ENCODE peak calls at places on chromosomes 3 and 15, in six cellular contexts. T is IMR-90, I is mesenchymal stem cell, B is neuronal stem cell, M is H1, R is trophoblast cell. K is an unnamed sample.

GRCh38 chr3:171802601-171802956 is 7.7 kb downstream of the PLD1 start:
- DNase-seq in I (no peak), B (no peak), T (no peak), R (no peak), M (no peak), K (no peak)

GRCh38 chr3:88462241-88462640 is 312.5 kb downstream of the C3orf38 start:
- DNase-seq in M (no peak), I (peak), R (no peak), B (no peak), T (no peak), K (no peak)

GRCh38 chr3:98901032-98901464 is 447 bp downstream of the DCBLD2 start:
- DNase-seq in I (peak), M (peak), T (peak), R (no peak), B (peak), K (peak)

GRCh38 chr15:25512957-25513356 is 74.1 kb upstream of the UBE3A start:
- DNase-seq in R (no peak), I (no peak), B (no peak), T (no peak), M (no peak), K (no peak)

GRCh38 chr3:193943200-193943599 is 192.7 kb upstream of the HES1 start:
- DNase-seq in I (no peak), T (no peak), R (no peak), B (no peak), M (peak), K (peak)

GRCh38 chr3:184678317-184679055 is 33.4 kb downstream of the MAGEF1 start:
- DNase-seq in R (no peak), I (no peak), B (no peak), M (no peak), T (no peak), K (no peak)

GRCh38 chr3:81531846-81532245 is 229.6 kb downstream of the GBE1 start:
- DNase-seq in B (no peak), M (no peak), T (no peak), I (no peak), R (no peak), K (no peak)

GRCh38 chr3:50660386-50660785 is 14.3 kb upstream of the DOCK3 start:
- DNase-seq in R (no peak), B (no peak), M (no peak), T (no peak), I (no peak), K (no peak)

GRCh38 chr3:49998326-49998725 is 58.4 kb downstream of the RBM6 start:
- DNase-seq in M (no peak), T (peak), I (peak), B (no peak), R (no peak), K (no peak)

GRCh38 chr3:19891740-19892139 is 42.3 kb downstream of the EFHB start:
- DNase-seq in M (no peak), R (peak), B (no peak), I (peak), T (peak), K (no peak)

GRCh38 chr3:2921903-2922302 is 188.3 kb downstream of the IL5RA start:
- DNase-seq in M (no peak), I (peak), R (no peak), T (no peak), B (no peak), K (peak)

GRCh38 chr3:160193644-160194192 is 31.5 kb upstream of the C3orf80 start:
- DNase-seq in T (no peak), R (no peak), M (no peak), B (no peak), I (no peak), K (no peak)

GRCh38 chr15:78988361-78988911 is 43.6 kb upstream of the CTSH start:
- DNase-seq in I (peak), M (no peak), R (peak), B (no peak), T (peak), K (peak)

GRCh38 chr15:58309993-58310928 is 121.5 kb upstream of the LIPC start:
- DNase-seq in I (no peak), T (no peak), B (no peak), M (no peak), R (no peak), K (no peak)

GRCh38 chr3:108096506-108097325 is 5.9 kb upstream of the CD47 start:
- DNase-seq in I (no peak), R (no peak), T (no peak), M (no peak), B (no peak), K (no peak)

GRCh38 chr15:66879968-66880367 is 177.9 kb downstream of the SMAD6 start:
- DNase-seq in B (no peak), I (no peak), T (no peak), M (peak), R (no peak), K (no peak)

GRCh38 chr15:70249616-70250015 is 151.9 kb upstream of the TLE3 start:
- DNase-seq in B (no peak), T (no peak), R (no peak), I (no peak), M (no peak), K (no peak)

GRCh38 chr3:10189557-10190374 is 25.0 kb downstream of the IRAK2 start:
- DNase-seq in T (peak), B (no peak), R (no peak), I (no peak), M (no peak), K (no peak)

GRCh38 chr3:47761046-47761445 is 20.6 kb downstream of the SMARCC1 start:
- DNase-seq in M (no peak), I (no peak), R (no peak), T (no peak), B (no peak), K (no peak)

GRCh38 chr3:46874430-46874829 is 3.1 kb upstream of the PTH1R start:
- DNase-seq in T (no peak), I (no peak), B (no peak), M (no peak), R (no peak), K (no peak)

GRCh38 chr3:122496529-122496928 is 18.2 kb downstream of the KPNA1 start:
- DNase-seq in T (no peak), M (no peak), R (no peak), B (no peak), I (no peak), K (no peak)

GRCh38 chr3:134309987-134310700 is 59.5 kb upstream of the RYK start:
- DNase-seq in T (no peak), R (peak), B (no peak), I (peak), M (no peak), K (no peak)

GRCh38 chr3:55558316-55558715 is 71.2 kb upstream of the WNT5A start:
- DNase-seq in T (peak), M (no peak), I (no peak), R (no peak), B (no peak), K (no peak)

GRCh38 chr3:14440531-14441239 is 38.3 kb downstream of the SLC6A6 start:
- DNase-seq in B (peak), M (no peak), R (no peak), T (peak), I (no peak), K (peak)

GRCh38 chr3:11507719-11508118 is 136.0 kb downstream of the VGLL4 start:
- DNase-seq in R (no peak), T (peak), M (peak), B (no peak), I (peak), K (peak)

GRCh38 chr15:66798426-66799061 is 96.5 kb downstream of the SMAD6 start:
- DNase-seq in M (no peak), I (no peak), T (peak), R (no peak), B (no peak), K (no peak)

GRCh38 chr15:81161215-81161673 is 27.2 kb downstream of the CFAP161 start:
- DNase-seq in I (no peak), M (no peak), B (no peak), T (no peak), R (no peak), K (no peak)

DNA sequence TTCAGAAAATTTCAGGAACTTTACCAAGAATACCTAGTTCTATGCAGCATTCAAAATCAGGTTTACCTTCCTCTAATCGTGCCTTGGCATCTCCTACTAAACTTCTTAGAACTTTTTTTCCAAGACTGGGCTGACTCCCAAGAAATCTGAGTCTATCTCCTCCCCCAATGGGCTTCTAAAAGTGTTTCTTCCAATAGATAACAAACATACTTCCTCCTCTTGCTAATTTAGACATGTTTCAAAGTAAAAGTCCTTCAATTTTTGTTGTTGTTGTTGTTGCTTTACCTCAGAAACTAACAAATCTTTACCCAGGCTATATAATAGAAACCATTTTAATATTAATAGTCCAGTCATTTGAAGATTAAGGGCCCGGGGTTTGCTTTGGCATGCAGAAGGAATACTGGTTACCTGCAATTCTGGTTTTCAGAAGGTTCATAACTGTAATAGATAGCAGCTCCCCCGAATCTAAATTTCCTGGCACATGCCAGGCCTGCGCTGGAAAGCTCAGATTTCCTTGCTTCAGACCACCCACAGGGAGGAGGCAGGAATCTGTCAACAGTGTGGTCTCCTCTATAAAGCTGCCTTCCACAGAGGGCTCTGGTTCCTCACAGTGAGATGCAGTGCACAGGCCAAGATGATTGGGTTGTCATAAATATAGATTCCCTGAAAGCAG is 188.7 kb downstream of the THRB start:
- DNase-seq in M (peak), R (no peak), T (no peak), B (peak), I (no peak), K (peak)
- H3K4me3 ChIP-seq in M (no peak), R (no peak), T (no peak), B (no peak), I (no peak), K (no peak)

GRCh38 chr15:52419494-52419893 is 109.2 kb downstream of the MYO5A start:
- DNase-seq in T (no peak), B (no peak), R (no peak), I (no peak), M (no peak), K (no peak)

GRCh38 chr15:52417957-52418356 is 110.7 kb downstream of the MYO5A start:
- DNase-seq in M (no peak), R (no peak), B (no peak), T (no peak), I (no peak), K (no peak)

GRCh38 chr15:52417501-52417900 is 111.2 kb downstream of the MYO5A start:
- DNase-seq in B (no peak), R (no peak), M (no peak), I (peak), T (peak), K (peak)

GRCh38 chr15:52414936-52415335 is 113.7 kb downstream of the MYO5A start:
- DNase-seq in I (no peak), M (no peak), B (no peak), T (no peak), R (no peak), K (peak)

GRCh38 chr15:52415628-52416027 is 113.1 kb downstream of the MYO5A start:
- DNase-seq in B (no peak), I (no peak), R (no peak), M (no peak), T (no peak), K (no peak)
- H3K9ac ChIP-seq in B (no peak), I (no peak), R (no peak), M (no peak), T (no peak), K (no peak)

GRCh38 chr3:33722186-33722585 is 4.1 kb upstream of the CLASP2 start:
- DNase-seq in R (no peak), M (no peak), I (peak), B (no peak), T (peak), K (no peak)

GRCh38 chr3:33717616-33717865 is 513 bp downstream of the CLASP2 start:
- DNase-seq in I (no peak), B (no peak), M (no peak), T (peak), R (no peak), K (no peak)

GRCh38 chr3:33716227-33716626 is 1.8 kb downstream of the CLASP2 start:
- DNase-seq in I (peak), B (no peak), T (no peak), R (no peak), M (no peak), K (no peak)

GRCh38 chr3:33718595-33718907 is 497 bp upstream of the CLASP2 start:
- DNase-seq in I (no peak), R (no peak), M (peak), B (no peak), T (no peak), K (no peak)

DNA sequence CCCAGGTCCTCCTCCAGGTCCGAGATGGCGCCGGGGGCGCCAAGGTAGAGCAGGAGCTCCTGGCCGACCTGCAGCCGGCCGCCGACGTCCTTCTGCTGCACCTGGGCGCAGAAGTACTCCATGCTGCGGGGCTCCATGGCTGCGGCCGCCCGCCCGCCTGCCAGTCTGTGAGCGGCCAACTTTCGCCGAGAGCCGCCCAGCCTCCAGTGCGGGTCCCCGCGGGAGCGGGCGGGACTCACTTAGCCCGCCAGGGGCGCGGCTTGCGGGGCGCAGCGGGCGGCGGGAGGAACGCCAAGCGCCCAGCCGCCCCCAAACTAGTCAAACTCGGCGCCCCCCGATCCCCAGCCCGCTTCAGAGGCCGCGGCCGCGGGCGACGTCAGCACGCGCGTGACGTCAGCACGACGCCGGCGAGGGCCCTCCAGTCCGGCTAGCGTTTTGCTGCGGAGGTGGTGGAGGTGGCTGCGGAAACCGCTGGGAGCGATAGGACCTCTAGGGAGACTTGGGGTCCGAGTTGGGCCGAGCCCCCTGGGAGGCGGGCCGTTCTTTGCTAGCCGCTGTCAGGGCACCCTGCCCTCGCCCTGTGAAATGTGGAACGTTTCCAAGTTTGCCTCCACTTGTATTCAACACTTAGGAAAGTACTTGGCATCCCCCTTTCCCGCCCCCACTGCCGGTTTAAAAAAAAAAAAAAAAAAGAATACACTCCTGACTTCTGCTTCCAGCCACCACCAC is at the start of gene CLASP2:
- DNase-seq in I (peak), M (peak), B (peak), T (peak), R (peak), K (peak)
- H3K23ac ChIP-seq in I (peak), M (no peak), B (peak), T (peak), R (no peak), K (no peak)

GRCh38 chr3:177199206-177199765 is 2.0 kb upstream of the TBL1XR1 start:
- DNase-seq in M (no peak), T (no peak), I (no peak), R (no peak), B (no peak), K (no peak)
- H3K4me3 ChIP-seq in M (no peak), T (no peak), I (no peak), R (no peak), B (no peak), K (no peak)

GRCh38 chr3:32686713-32687112 is 1.7 kb downstream of the CNOT10 start:
- DNase-seq in M (no peak), T (no peak), R (no peak), B (no peak), I (peak), K (no peak)
- H3K9ac ChIP-seq in M (no peak), T (no peak), R (no peak), B (no peak), I (peak), K (peak)

K was measured in mesendoderm.